ENCODE peak calls at places on chromosomes 12 and 14, in nine cellular contexts. One of them, this sample, is unnamed.

GRCh38 chr12:98456583-98457573 is 58.5 kb upstream of the TMPO start:
- DNase-seq in Panc1: no peak
- DNase-seq in suprapubic skin: no peak
- DNase-seq in effector memory CD4-positive, alpha-beta T cell: no peak
- DNase-seq in naive thymus-derived CD4-positive, alpha-beta T cell: no peak
- DNase-seq in transverse colon: peak; percentile 28
- DNase-seq in GM12878: no peak
- DNase-seq in brain microvascular endothelial cell: no peak
- DNase-seq in aorta: peak; percentile 75
- DNase-seq in this sample: peak; percentile 73

GRCh38 chr14:68791078-68791983 is 1.5 kb downstream of the ZFP36L1 start:
- DNase-seq in Panc1: no peak
- DNase-seq in suprapubic skin: no peak
- DNase-seq in brain microvascular endothelial cell: no peak
- DNase-seq in transverse colon: no peak
- DNase-seq in GM12878: no peak
- DNase-seq in effector memory CD4-positive, alpha-beta T cell: no peak
- DNase-seq in naive thymus-derived CD4-positive, alpha-beta T cell: no peak
- DNase-seq in aorta: peak; percentile 59
- DNase-seq in this sample: peak; percentile 47

GRCh38 chr12:49039421-49040363 is 20.9 kb downstream of the KMT2D start:
- DNase-seq in brain microvascular endothelial cell: no peak
- DNase-seq in transverse colon: no peak
- DNase-seq in suprapubic skin: no peak
- DNase-seq in GM12878: no peak
- DNase-seq in Panc1: no peak
- DNase-seq in naive thymus-derived CD4-positive, alpha-beta T cell: no peak
- DNase-seq in effector memory CD4-positive, alpha-beta T cell: no peak
- DNase-seq in aorta: peak; percentile 42
- DNase-seq in this sample: no peak

GRCh38 chr14:20668969-20669368 is 15.4 kb upstream of the RNASE4 start:
- DNase-seq in suprapubic skin: no peak
- DNase-seq in aorta: no peak
- DNase-seq in effector memory CD4-positive, alpha-beta T cell: no peak
- DNase-seq in brain microvascular endothelial cell: no peak
- DNase-seq in GM12878: no peak
- DNase-seq in Panc1: no peak
- DNase-seq in transverse colon: no peak
- DNase-seq in naive thymus-derived CD4-positive, alpha-beta T cell: no peak
- DNase-seq in this sample: no peak

GRCh38 chr14:51479584-51480305 is 172.0 kb upstream of the FRMD6 start:
- DNase-seq in brain microvascular endothelial cell: no peak
- DNase-seq in effector memory CD4-positive, alpha-beta T cell: no peak
- DNase-seq in aorta: no peak
- DNase-seq in transverse colon: no peak
- DNase-seq in naive thymus-derived CD4-positive, alpha-beta T cell: no peak
- DNase-seq in GM12878: peak; percentile 9
- DNase-seq in Panc1: no peak
- DNase-seq in suprapubic skin: no peak
- DNase-seq in this sample: no peak

GRCh38 chr12:67452119-67452805 is 183.1 kb downstream of the CAND1 start:
- DNase-seq in naive thymus-derived CD4-positive, alpha-beta T cell: no peak
- DNase-seq in transverse colon: no peak
- DNase-seq in aorta: no peak
- DNase-seq in suprapubic skin: no peak
- DNase-seq in Panc1: no peak
- DNase-seq in brain microvascular endothelial cell: no peak
- DNase-seq in effector memory CD4-positive, alpha-beta T cell: no peak
- DNase-seq in GM12878: peak; percentile 96
- DNase-seq in this sample: no peak

GRCh38 chr12:103301642-103302620 is 193.8 kb downstream of the C12orf42 start:
- DNase-seq in effector memory CD4-positive, alpha-beta T cell: no peak
- DNase-seq in GM12878: no peak
- DNase-seq in brain microvascular endothelial cell: no peak
- DNase-seq in transverse colon: no peak
- DNase-seq in naive thymus-derived CD4-positive, alpha-beta T cell: no peak
- DNase-seq in aorta: no peak
- DNase-seq in suprapubic skin: no peak
- DNase-seq in Panc1: no peak
- DNase-seq in this sample: no peak

GRCh38 chr12:109766251-109766778 is 52.7 kb downstream of the FAM222A start:
- DNase-seq in Panc1: no peak
- DNase-seq in transverse colon: no peak
- DNase-seq in brain microvascular endothelial cell: no peak
- DNase-seq in suprapubic skin: peak; percentile 34
- DNase-seq in aorta: peak; percentile 20
- DNase-seq in effector memory CD4-positive, alpha-beta T cell: no peak
- DNase-seq in GM12878: no peak
- DNase-seq in naive thymus-derived CD4-positive, alpha-beta T cell: no peak
- DNase-seq in this sample: no peak

GRCh38 chr12:123075591-123076171 is 75.2 kb downstream of the PITPNM2 start:
- DNase-seq in brain microvascular endothelial cell: no peak
- DNase-seq in transverse colon: peak; percentile 33
- DNase-seq in effector memory CD4-positive, alpha-beta T cell: peak; percentile 48
- DNase-seq in Panc1: no peak
- DNase-seq in naive thymus-derived CD4-positive, alpha-beta T cell: peak; percentile 81
- DNase-seq in suprapubic skin: no peak
- DNase-seq in aorta: no peak
- DNase-seq in GM12878: no peak
- DNase-seq in this sample: no peak

GRCh38 chr14:68939893-68940613 is 39.0 kb downstream of the ACTN1 start:
- DNase-seq in naive thymus-derived CD4-positive, alpha-beta T cell: no peak
- DNase-seq in Panc1: peak; percentile 83
- DNase-seq in transverse colon: peak; percentile 67
- DNase-seq in brain microvascular endothelial cell: peak; percentile 99
- DNase-seq in GM12878: no peak
- DNase-seq in suprapubic skin: no peak
- DNase-seq in aorta: peak; percentile 93
- DNase-seq in effector memory CD4-positive, alpha-beta T cell: no peak
- DNase-seq in this sample: peak; percentile 79

GRCh38 chr14:102967506-102967795 is 45.0 kb downstream of the AMN start:
- DNase-seq in suprapubic skin: no peak
- DNase-seq in aorta: peak; percentile 22
- DNase-seq in Panc1: no peak
- DNase-seq in effector memory CD4-positive, alpha-beta T cell: no peak
- DNase-seq in brain microvascular endothelial cell: no peak
- DNase-seq in transverse colon: no peak
- DNase-seq in GM12878: no peak
- DNase-seq in naive thymus-derived CD4-positive, alpha-beta T cell: no peak
- DNase-seq in this sample: no peak
- H3K36me3 ChIP-seq in suprapubic skin: peaks cover 97% of the 10 kb centered on the region
- H3K36me3 ChIP-seq in aorta: peaks cover 22% of the 10 kb centered on the region
- H3K36me3 ChIP-seq in Panc1: peaks cover 19% of the 10 kb centered on the region
- H3K36me3 ChIP-seq in effector memory CD4-positive, alpha-beta T cell: peaks cover 16% of the 10 kb centered on the region
- H3K36me3 ChIP-seq in brain microvascular endothelial cell: peaks cover 91% of the 10 kb centered on the region
- H3K36me3 ChIP-seq in transverse colon: no peaks in the 10 kb centered on the region
- H3K36me3 ChIP-seq in GM12878: peaks cover 24% of the 10 kb centered on the region
- H3K36me3 ChIP-seq in naive thymus-derived CD4-positive, alpha-beta T cell: no peaks in the 10 kb centered on the region
- H3K36me3 ChIP-seq in this sample: peaks cover 14% of the 10 kb centered on the region

DNA sequence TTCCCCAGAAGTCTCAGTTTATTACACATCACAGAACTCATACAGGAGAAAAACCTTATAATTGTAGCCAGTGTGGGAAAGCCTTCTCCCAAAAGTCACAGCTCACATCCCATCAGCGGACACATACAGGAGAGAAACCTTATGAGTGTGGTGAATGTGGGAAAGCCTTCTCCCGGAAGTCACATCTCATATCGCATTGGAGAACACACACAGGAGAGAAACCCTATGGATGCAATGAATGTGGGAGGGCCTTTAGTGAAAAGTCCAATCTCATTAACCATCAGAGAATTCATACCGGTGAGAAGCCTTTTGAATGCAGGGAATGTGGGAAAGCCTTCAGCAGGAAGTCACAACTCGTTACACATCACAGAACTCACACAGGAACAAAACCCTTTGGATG is 20.1 kb downstream of the ZNF84 start:
- DNase-seq in suprapubic skin: no peak
- DNase-seq in brain microvascular endothelial cell: no peak
- DNase-seq in Panc1: no peak
- DNase-seq in effector memory CD4-positive, alpha-beta T cell: no peak
- DNase-seq in aorta: no peak
- DNase-seq in transverse colon: no peak
- DNase-seq in naive thymus-derived CD4-positive, alpha-beta T cell: no peak
- DNase-seq in GM12878: no peak
- DNase-seq in this sample: no peak
- H3K36me3 ChIP-seq in suprapubic skin: peaks cover 59% of the 10 kb centered on the region
- H3K36me3 ChIP-seq in brain microvascular endothelial cell: peaks cover 41% of the 10 kb centered on the region
- H3K36me3 ChIP-seq in Panc1: peaks cover 10% of the 10 kb centered on the region
- H3K36me3 ChIP-seq in effector memory CD4-positive, alpha-beta T cell: peaks cover 37% of the 10 kb centered on the region
- H3K36me3 ChIP-seq in aorta: peaks cover 9% of the 10 kb centered on the region
- H3K36me3 ChIP-seq in transverse colon: no peaks in the 10 kb centered on the region
- H3K36me3 ChIP-seq in naive thymus-derived CD4-positive, alpha-beta T cell: peaks cover 14% of the 10 kb centered on the region
- H3K36me3 ChIP-seq in GM12878: no peaks in the 10 kb centered on the region
- H3K36me3 ChIP-seq in this sample: peaks cover 31% of the 10 kb centered on the region

DNA sequence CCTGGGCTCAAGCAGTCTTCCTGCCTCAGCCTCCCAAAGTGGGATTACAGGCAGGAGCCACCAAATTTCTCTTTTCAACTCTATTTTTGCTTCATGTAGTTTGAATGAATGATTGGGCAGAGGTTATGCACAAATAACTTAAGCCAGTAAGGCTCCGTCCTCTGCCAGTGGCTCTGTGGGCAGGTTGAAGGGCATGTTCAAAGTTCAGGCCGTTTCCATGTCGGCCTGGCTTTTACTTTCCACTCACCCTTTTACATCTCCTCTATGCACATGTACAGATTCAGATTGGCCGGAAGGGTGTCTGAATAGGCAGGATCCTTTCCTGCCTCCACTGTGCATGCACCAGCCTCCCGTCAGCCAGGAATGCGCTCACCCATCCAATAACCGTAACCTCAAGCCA is 132.3 kb downstream of the EML1 start:
- DNase-seq in GM12878: no peak
- DNase-seq in brain microvascular endothelial cell: no peak
- DNase-seq in transverse colon: no peak
- DNase-seq in suprapubic skin: no peak
- DNase-seq in Panc1: no peak
- DNase-seq in aorta: no peak
- DNase-seq in naive thymus-derived CD4-positive, alpha-beta T cell: no peak
- DNase-seq in effector memory CD4-positive, alpha-beta T cell: no peak
- DNase-seq in this sample: no peak
- H3K36me3 ChIP-seq in GM12878: no peaks in the 10 kb centered on the region
- H3K36me3 ChIP-seq in brain microvascular endothelial cell: no peaks in the 10 kb centered on the region
- H3K36me3 ChIP-seq in transverse colon: no peaks in the 10 kb centered on the region
- H3K36me3 ChIP-seq in suprapubic skin: no peaks in the 10 kb centered on the region
- H3K36me3 ChIP-seq in Panc1: no peaks in the 10 kb centered on the region
- H3K36me3 ChIP-seq in aorta: no peaks in the 10 kb centered on the region
- H3K36me3 ChIP-seq in naive thymus-derived CD4-positive, alpha-beta T cell: no peaks in the 10 kb centered on the region
- H3K36me3 ChIP-seq in effector memory CD4-positive, alpha-beta T cell: no peaks in the 10 kb centered on the region
- H3K36me3 ChIP-seq in this sample: no peaks in the 10 kb centered on the region

GRCh38 chr12:112969547-112970306 is 8.6 kb upstream of the OAS2 start:
- DNase-seq in transverse colon: no peak
- DNase-seq in aorta: no peak
- DNase-seq in Panc1: no peak
- DNase-seq in suprapubic skin: no peak
- DNase-seq in naive thymus-derived CD4-positive, alpha-beta T cell: no peak
- DNase-seq in effector memory CD4-positive, alpha-beta T cell: no peak
- DNase-seq in GM12878: no peak
- DNase-seq in brain microvascular endothelial cell: no peak
- DNase-seq in this sample: no peak

GRCh38 chr12:112964915-112965314 is 13.4 kb upstream of the OAS2 start:
- DNase-seq in effector memory CD4-positive, alpha-beta T cell: no peak
- DNase-seq in aorta: no peak
- DNase-seq in Panc1: no peak
- DNase-seq in transverse colon: no peak
- DNase-seq in GM12878: no peak
- DNase-seq in brain microvascular endothelial cell: no peak
- DNase-seq in suprapubic skin: no peak
- DNase-seq in naive thymus-derived CD4-positive, alpha-beta T cell: no peak
- DNase-seq in this sample: no peak

GRCh38 chr12:112967858-112968257 is 10.5 kb upstream of the OAS2 start:
- DNase-seq in naive thymus-derived CD4-positive, alpha-beta T cell: no peak
- DNase-seq in transverse colon: no peak
- DNase-seq in brain microvascular endothelial cell: no peak
- DNase-seq in Panc1: no peak
- DNase-seq in effector memory CD4-positive, alpha-beta T cell: no peak
- DNase-seq in GM12878: no peak
- DNase-seq in suprapubic skin: no peak
- DNase-seq in aorta: no peak
- DNase-seq in this sample: no peak

GRCh38 chr12:112965643-112966042 is 12.7 kb upstream of the OAS2 start:
- DNase-seq in GM12878: no peak
- DNase-seq in brain microvascular endothelial cell: no peak
- DNase-seq in aorta: no peak
- DNase-seq in suprapubic skin: no peak
- DNase-seq in Panc1: no peak
- DNase-seq in naive thymus-derived CD4-positive, alpha-beta T cell: no peak
- DNase-seq in transverse colon: no peak
- DNase-seq in effector memory CD4-positive, alpha-beta T cell: no peak
- DNase-seq in this sample: no peak

GRCh38 chr12:112967306-112967705 is 11.0 kb upstream of the OAS2 start:
- DNase-seq in Panc1: no peak
- DNase-seq in aorta: no peak
- DNase-seq in effector memory CD4-positive, alpha-beta T cell: no peak
- DNase-seq in brain microvascular endothelial cell: no peak
- DNase-seq in naive thymus-derived CD4-positive, alpha-beta T cell: no peak
- DNase-seq in suprapubic skin: no peak
- DNase-seq in transverse colon: no peak
- DNase-seq in GM12878: no peak
- DNase-seq in this sample: no peak
- H3K36me3 ChIP-seq in Panc1: no peaks in the 10 kb centered on the region
- H3K36me3 ChIP-seq in aorta: no peaks in the 10 kb centered on the region
- H3K36me3 ChIP-seq in effector memory CD4-positive, alpha-beta T cell: peaks cover 64% of the 10 kb centered on the region
- H3K36me3 ChIP-seq in brain microvascular endothelial cell: no peaks in the 10 kb centered on the region
- H3K36me3 ChIP-seq in naive thymus-derived CD4-positive, alpha-beta T cell: peaks cover 16% of the 10 kb centered on the region
- H3K36me3 ChIP-seq in suprapubic skin: peaks cover 80% of the 10 kb centered on the region
- H3K36me3 ChIP-seq in transverse colon: no peaks in the 10 kb centered on the region
- H3K36me3 ChIP-seq in GM12878: peaks cover 19% of the 10 kb centered on the region
- H3K36me3 ChIP-seq in this sample: peaks cover 4% of the 10 kb centered on the region

GRCh38 chr14:101034986-101035385 is 131.5 kb upstream of the RTL1 start:
- DNase-seq in effector memory CD4-positive, alpha-beta T cell: no peak
- DNase-seq in aorta: no peak
- DNase-seq in transverse colon: no peak
- DNase-seq in naive thymus-derived CD4-positive, alpha-beta T cell: no peak
- DNase-seq in suprapubic skin: peak; percentile 41
- DNase-seq in Panc1: no peak
- DNase-seq in GM12878: no peak
- DNase-seq in brain microvascular endothelial cell: no peak
- DNase-seq in this sample: peak; percentile 4

GRCh38 chr14:101035466-101036225 is 132.1 kb upstream of the RTL1 start:
- DNase-seq in Panc1: no peak
- DNase-seq in brain microvascular endothelial cell: no peak
- DNase-seq in effector memory CD4-positive, alpha-beta T cell: no peak
- DNase-seq in transverse colon: no peak
- DNase-seq in naive thymus-derived CD4-positive, alpha-beta T cell: no peak
- DNase-seq in GM12878: no peak
- DNase-seq in aorta: no peak
- DNase-seq in suprapubic skin: peak; percentile 28
- DNase-seq in this sample: no peak

GRCh38 chr14:101039755-101040138 is 136.2 kb upstream of the RTL1 start:
- DNase-seq in suprapubic skin: no peak
- DNase-seq in naive thymus-derived CD4-positive, alpha-beta T cell: no peak
- DNase-seq in brain microvascular endothelial cell: no peak
- DNase-seq in GM12878: no peak
- DNase-seq in aorta: no peak
- DNase-seq in effector memory CD4-positive, alpha-beta T cell: no peak
- DNase-seq in transverse colon: no peak
- DNase-seq in Panc1: no peak
- DNase-seq in this sample: no peak

GRCh38 chr14:101039031-101039754 is 135.7 kb upstream of the RTL1 start:
- DNase-seq in aorta: no peak
- DNase-seq in brain microvascular endothelial cell: no peak
- DNase-seq in effector memory CD4-positive, alpha-beta T cell: no peak
- DNase-seq in GM12878: no peak
- DNase-seq in Panc1: no peak
- DNase-seq in suprapubic skin: peak; percentile 28
- DNase-seq in naive thymus-derived CD4-positive, alpha-beta T cell: no peak
- DNase-seq in transverse colon: no peak
- DNase-seq in this sample: no peak

GRCh38 chr14:101037021-101037817 is 133.7 kb upstream of the RTL1 start:
- DNase-seq in aorta: no peak
- DNase-seq in effector memory CD4-positive, alpha-beta T cell: no peak
- DNase-seq in transverse colon: no peak
- DNase-seq in brain microvascular endothelial cell: no peak
- DNase-seq in Panc1: no peak
- DNase-seq in naive thymus-derived CD4-positive, alpha-beta T cell: no peak
- DNase-seq in suprapubic skin: peak; percentile 38
- DNase-seq in GM12878: no peak
- DNase-seq in this sample: no peak
- H3K36me3 ChIP-seq in aorta: no peaks in the 10 kb centered on the region
- H3K36me3 ChIP-seq in effector memory CD4-positive, alpha-beta T cell: no peaks in the 10 kb centered on the region
- H3K36me3 ChIP-seq in transverse colon: no peaks in the 10 kb centered on the region
- H3K36me3 ChIP-seq in brain microvascular endothelial cell: peaks cover 54% of the 10 kb centered on the region
- H3K36me3 ChIP-seq in Panc1: no peaks in the 10 kb centered on the region
- H3K36me3 ChIP-seq in naive thymus-derived CD4-positive, alpha-beta T cell: no peaks in the 10 kb centered on the region
- H3K36me3 ChIP-seq in suprapubic skin: no peaks in the 10 kb centered on the region
- H3K36me3 ChIP-seq in GM12878: no peaks in the 10 kb centered on the region
- H3K36me3 ChIP-seq in this sample: no peaks in the 10 kb centered on the region